ENCODE peak calls at places on chromosomes 6 and 20, in five cellular contexts. V, U, C, O and H are unnamed samples.

GRCh38 chr6:28555136-28555535 is 29.5 kb downstream of the GPX5 start:
- DNase-seq in V (no peak), U (no peak), C (no peak), O (no peak), H (no peak)

GRCh38 chr6:89924231-89924630 is 30.0 kb downstream of the GJA10 start:
- DNase-seq in V (no peak), U (no peak), C (no peak), O (no peak), H (no peak)

GRCh38 chr6:43575105-43575771 is 600 bp downstream of the XPO5 start:
- DNase-seq in V (no peak), U (peak; percentile 12), C (no peak), O (no peak), H (peak; percentile 90)

GRCh38 chr6:150987371-150987828 is 121.9 kb downstream of the MTHFD1L start:
- DNase-seq in V (peak; percentile 6), U (no peak), C (no peak), O (no peak), H (no peak)

GRCh38 chr6:151325075-151326050 is 66.0 kb downstream of the ZBTB2 start:
- DNase-seq in V (peak; percentile 60), U (peak; percentile 87), C (peak; percentile 92), O (peak; percentile 53), H (peak; percentile 86)

GRCh38 chr6:140931581-140931980 is 1201.1 kb upstream of the GJE1 start:
- DNase-seq in V (no peak), U (no peak), C (no peak), O (no peak), H (no peak)

GRCh38 chr6:50843842-50844241 is 25.2 kb downstream of the TFAP2B start:
- DNase-seq in V (no peak), U (no peak), C (no peak), O (peak; percentile 92), H (peak; percentile 79)

GRCh38 chr20:53202781-53203180 is 230.6 kb downstream of the TSHZ2 start:
- DNase-seq in V (peak; percentile 56), U (no peak), C (no peak), O (no peak), H (no peak)

DNA sequence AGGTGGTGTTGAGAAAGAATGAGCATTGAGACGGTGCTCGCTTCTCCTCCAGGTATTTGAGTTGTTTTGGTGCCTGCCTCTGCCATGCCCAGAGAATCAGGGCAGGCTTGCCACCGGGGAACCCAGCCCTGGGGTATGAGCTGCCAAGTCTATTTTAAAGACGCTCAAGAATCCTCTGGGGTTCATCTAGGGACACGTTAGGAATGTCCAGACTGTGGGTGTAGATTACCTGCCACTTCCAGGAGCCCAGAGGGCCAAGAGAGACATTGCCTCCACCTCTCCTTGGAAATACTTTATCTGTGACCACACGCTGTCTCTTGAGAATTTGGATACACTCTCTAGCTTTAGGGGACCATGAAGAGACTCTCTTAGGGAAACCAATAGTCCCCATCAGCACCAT is 28.3 kb downstream of the SAYSD1 start:
- DNase-seq in V (no peak), U (no peak), C (no peak), O (no peak), H (no peak)
- H3K27me3 ChIP-seq in V (no peaks in the 10 kb centered on the region), U (peaks cover 5% of the 10 kb centered on the region), C (no peaks in the 10 kb centered on the region), O (no peaks in the 10 kb centered on the region), H (peaks cover 27% of the 10 kb centered on the region)

DNA sequence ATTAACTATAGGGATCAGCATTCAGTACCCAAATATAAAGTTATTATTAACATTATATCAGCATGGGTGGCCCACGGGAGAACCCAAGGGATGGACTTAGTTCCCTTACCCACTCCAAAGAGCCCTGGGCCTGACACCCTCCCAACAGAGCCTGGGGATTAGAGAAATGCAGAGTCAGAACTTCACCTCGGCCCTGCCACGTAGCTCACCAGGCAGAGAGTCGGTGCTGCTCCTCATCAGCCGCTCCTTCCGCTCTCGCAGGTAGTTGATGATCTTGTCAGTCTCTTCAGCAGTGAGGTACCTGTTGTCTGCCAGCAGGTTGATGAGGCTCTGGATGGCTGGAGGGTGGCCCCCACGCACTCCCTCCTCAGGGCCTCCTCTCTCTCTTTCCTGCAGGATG is 26.6 kb downstream of the NCOA5 start:
- DNase-seq in V (no peak), U (no peak), C (peak; percentile 36), O (no peak), H (no peak)
- H3K36me3 ChIP-seq in V (peaks cover 28% of the 10 kb centered on the region), U (peaks cover 15% of the 10 kb centered on the region), C (peaks cover 82% of the 10 kb centered on the region), O (peaks cover 42% of the 10 kb centered on the region), H (peaks cover 82% of the 10 kb centered on the region)

GRCh38 chr6:145138469-145139185 is 596.7 kb downstream of the EPM2A start:
- DNase-seq in V (no peak), U (no peak), C (no peak), O (no peak), H (no peak)

GRCh38 chr6:145139451-145139850 is 595.9 kb downstream of the EPM2A start:
- DNase-seq in V (no peak), U (peak; percentile 91), C (no peak), O (no peak), H (no peak)

GRCh38 chr6:145135702-145136101 is 599.6 kb downstream of the EPM2A start:
- DNase-seq in V (no peak), U (no peak), C (no peak), O (no peak), H (no peak)

GRCh38 chr6:145139895-145140294 is 595.4 kb downstream of the EPM2A start:
- DNase-seq in V (no peak), U (no peak), C (no peak), O (no peak), H (no peak)

DNA sequence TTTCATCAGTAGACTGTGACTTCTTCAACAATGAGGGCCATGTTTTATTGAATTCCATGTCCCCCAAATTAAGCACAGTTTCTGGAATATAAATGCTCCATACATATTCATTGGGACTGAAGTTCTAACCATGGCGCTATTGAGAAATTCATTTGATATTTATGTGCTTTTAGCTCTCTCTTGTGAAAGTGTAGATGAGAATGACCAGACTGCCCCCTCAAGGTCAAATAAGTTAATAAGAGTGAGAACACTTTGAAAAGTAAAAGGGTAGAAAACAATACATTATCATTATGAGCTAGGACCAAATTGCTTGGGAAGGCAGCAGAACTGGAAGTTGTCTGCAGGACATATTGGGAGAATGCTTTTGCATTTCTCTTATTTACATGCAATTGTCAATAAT is 597.9 kb downstream of the EPM2A start:
- DNase-seq in V (no peak), U (peak; percentile 50), C (no peak), O (no peak), H (no peak)
- TF ChIP-seq CTCF in V (peak; percentile 44), U (peak; percentile 18), C (no peak), O (no peak), H (no peak)

DNA sequence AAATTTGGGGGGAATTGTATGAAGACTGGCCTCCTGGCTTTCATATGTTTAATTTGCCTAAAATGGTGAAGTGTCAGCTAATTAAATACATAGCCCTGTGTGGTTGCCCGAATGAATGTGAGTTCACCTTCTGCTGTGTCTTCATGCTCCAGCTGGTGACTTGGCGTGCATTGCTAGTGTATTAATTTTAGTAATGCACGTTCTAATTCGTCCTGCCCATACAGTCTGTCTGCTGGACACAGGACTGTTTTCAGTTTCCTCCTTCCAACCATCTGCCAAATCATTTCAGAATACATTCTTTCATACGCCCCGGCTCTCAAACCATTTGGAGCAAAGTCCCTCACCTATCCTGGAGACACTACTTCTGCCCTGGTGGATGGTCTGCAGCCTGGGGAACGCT is 60.3 kb downstream of the FNDC1 start:
- DNase-seq in V (no peak), U (no peak), C (no peak), O (no peak), H (no peak)
- H3K27me3 ChIP-seq in V (peaks cover 15% of the 10 kb centered on the region), U (no peaks in the 10 kb centered on the region), C (no peaks in the 10 kb centered on the region), O (peaks cover 18% of the 10 kb centered on the region), H (peaks cover 30% of the 10 kb centered on the region)

DNA sequence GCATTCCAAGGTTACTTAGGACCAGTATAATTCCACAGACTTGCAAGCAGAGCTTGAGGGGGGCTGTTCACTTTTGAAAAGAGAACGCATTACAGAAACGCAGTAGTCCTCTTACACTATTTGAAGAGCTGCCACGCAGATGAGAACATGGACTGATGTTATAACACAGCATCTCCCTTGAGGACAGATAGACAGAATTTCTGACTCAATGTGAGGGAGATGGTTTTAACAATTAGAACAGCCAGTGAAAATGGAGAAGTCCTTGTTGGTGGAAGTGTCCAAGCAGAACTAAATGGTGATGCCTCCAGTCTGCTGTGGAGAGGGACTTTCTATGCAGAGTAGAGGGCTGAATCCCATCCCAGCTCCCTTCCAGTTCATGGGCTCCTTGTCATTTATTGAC is 99.9 kb downstream of the RREB1 start:
- DNase-seq in V (no peak), U (no peak), C (no peak), O (no peak), H (no peak)
- H3K36me3 ChIP-seq in V (peaks cover 14% of the 10 kb centered on the region), U (peaks cover 9% of the 10 kb centered on the region), C (peaks cover 35% of the 10 kb centered on the region), O (no peaks in the 10 kb centered on the region), H (peaks cover 45% of the 10 kb centered on the region)

GRCh38 chr6:78844899-78845298 is 22.5 kb upstream of the IRAK1BP1 start:
- DNase-seq in V (no peak), U (no peak), C (no peak), O (no peak), H (no peak)
- TF ChIP-seq CTCF in V (no peak), U (no peak), C (no peak), O (no peak), H (no peak)

DNA sequence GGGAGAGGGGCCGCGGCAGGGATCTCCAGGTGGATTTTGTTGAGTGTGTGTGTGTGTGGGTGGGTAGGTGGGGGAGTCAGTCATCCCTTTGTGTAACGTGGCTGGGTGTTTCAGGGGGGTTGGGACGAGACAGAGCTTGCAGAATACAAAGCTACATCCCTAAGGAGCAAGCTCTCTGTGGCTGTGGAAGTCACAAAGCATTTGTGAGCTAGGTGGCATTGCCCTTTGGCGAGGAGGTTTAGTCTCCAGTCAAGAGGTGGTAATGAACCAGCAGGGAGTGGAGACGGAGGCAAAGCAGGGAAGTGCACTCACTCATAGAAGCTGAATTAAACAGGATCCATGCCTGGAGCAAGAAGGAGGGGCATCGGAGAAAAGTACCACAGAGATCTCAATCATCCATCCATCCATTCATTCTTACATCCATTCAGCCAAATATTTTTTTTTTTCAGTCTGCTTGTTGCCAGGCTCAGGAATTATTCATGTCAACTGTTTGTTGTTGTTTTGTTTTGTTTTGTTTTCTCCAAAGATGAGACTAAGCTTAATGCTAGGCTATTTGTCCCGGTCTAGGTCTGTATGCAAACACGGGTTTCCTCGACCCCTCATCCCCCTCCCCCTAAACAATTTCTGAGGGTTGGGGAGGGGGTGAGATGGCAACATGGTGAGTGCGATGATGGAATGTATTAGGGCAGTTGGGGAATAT is 913 bp downstream of the HCRTR2 start:
- DNase-seq in V (no peak), U (no peak), C (no peak), O (no peak), H (no peak)
- H3K27me3 ChIP-seq in V (peaks cover 27% of the 10 kb centered on the region), U (peaks cover 5% of the 10 kb centered on the region), C (no peaks in the 10 kb centered on the region), O (peaks cover 17% of the 10 kb centered on the region), H (peaks cover 11% of the 10 kb centered on the region)

GRCh38 chr20:62157387-62158087 is 14.0 kb downstream of the SS18L1 start:
- DNase-seq in V (no peak), U (no peak), C (no peak), O (no peak), H (peak; percentile 68)
- H3K36me3 ChIP-seq in V (peaks cover 1% of the 10 kb centered on the region), U (peaks cover under 1% of the 10 kb centered on the region), C (peaks cover 32% of the 10 kb centered on the region), O (no peaks in the 10 kb centered on the region), H (peaks cover 50% of the 10 kb centered on the region)

DNA sequence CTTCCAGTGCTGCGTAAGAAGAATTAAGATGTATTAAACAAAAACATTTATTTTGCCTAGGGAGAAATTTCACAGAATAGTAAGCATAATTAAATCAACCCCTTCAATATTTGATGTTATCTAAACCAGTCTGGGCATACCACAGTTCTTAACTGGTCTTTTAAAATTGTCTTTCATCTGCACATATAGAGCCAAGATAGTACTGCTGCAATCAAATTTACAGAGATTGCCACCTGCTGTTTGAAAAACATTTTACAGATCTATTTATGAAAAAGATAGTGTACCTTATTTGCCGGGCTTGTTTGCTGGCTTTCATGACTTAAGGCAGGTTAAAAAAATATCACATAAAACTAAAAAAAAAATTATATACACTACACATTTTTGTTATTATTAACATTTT is 323.2 kb downstream of the ADGRB3 start:
- DNase-seq in V (no peak), U (peak; percentile 21), C (no peak), O (no peak), H (no peak)
- TF ChIP-seq CTCF in V (peak; percentile 33), U (peak; percentile 21), C (no peak), O (no peak), H (peak; percentile 24)